ENCODE peak calls at places on chromosomes 4 and X, in seven cellular contexts. One of them, this sample, is unnamed.

GRCh38 chrX:95885074-95885473 is 799.6 kb upstream of the DIAPH2 start:
- DNase-seq in endothelial cell of umbilical vein: peak; percentile 90
- DNase-seq in upper lobe of right lung: no peak
- DNase-seq in psoas muscle: no peak
- DNase-seq in left ventricle myocardium inferior: no peak
- DNase-seq in suprapubic skin: no peak
- DNase-seq in heart left ventricle: no peak
- DNase-seq in this sample: no peak

GRCh38 chr4:139656614-139657486 is 8.8 kb upstream of the MGST2 start:
- DNase-seq in endothelial cell of umbilical vein: peak; percentile 76
- DNase-seq in upper lobe of right lung: peak; percentile 68
- DNase-seq in psoas muscle: peak; percentile 41
- DNase-seq in left ventricle myocardium inferior: peak; percentile 30
- DNase-seq in suprapubic skin: no peak
- DNase-seq in heart left ventricle: peak; percentile 55
- DNase-seq in this sample: no peak

GRCh38 chr4:40334591-40335507 is at the start of gene CHRNA9:
- DNase-seq in endothelial cell of umbilical vein: no peak
- DNase-seq in upper lobe of right lung: no peak
- DNase-seq in psoas muscle: no peak
- DNase-seq in left ventricle myocardium inferior: no peak
- DNase-seq in suprapubic skin: no peak
- DNase-seq in heart left ventricle: no peak
- DNase-seq in this sample: no peak

GRCh38 chr4:165692082-165692481 is 181.0 kb upstream of the TLL1 start:
- DNase-seq in endothelial cell of umbilical vein: peak; percentile 38
- DNase-seq in upper lobe of right lung: no peak
- DNase-seq in psoas muscle: no peak
- DNase-seq in left ventricle myocardium inferior: no peak
- DNase-seq in suprapubic skin: no peak
- DNase-seq in heart left ventricle: no peak
- DNase-seq in this sample: no peak

GRCh38 chr4:68865178-68865638 is 49.4 kb downstream of the UGT2B10 start:
- DNase-seq in endothelial cell of umbilical vein: no peak
- DNase-seq in upper lobe of right lung: no peak
- DNase-seq in psoas muscle: no peak
- DNase-seq in left ventricle myocardium inferior: no peak
- DNase-seq in suprapubic skin: no peak
- DNase-seq in heart left ventricle: no peak
- DNase-seq in this sample: no peak

GRCh38 chrX:154819771-154820341 is 14.6 kb upstream of the MPP1 start:
- DNase-seq in endothelial cell of umbilical vein: no peak
- DNase-seq in upper lobe of right lung: no peak
- DNase-seq in psoas muscle: no peak
- DNase-seq in left ventricle myocardium inferior: no peak
- DNase-seq in suprapubic skin: no peak
- DNase-seq in heart left ventricle: no peak
- DNase-seq in this sample: no peak

GRCh38 chr4:36587909-36588472 is 306.6 kb downstream of the DTHD1 start:
- DNase-seq in endothelial cell of umbilical vein: no peak
- DNase-seq in upper lobe of right lung: no peak
- DNase-seq in psoas muscle: no peak
- DNase-seq in left ventricle myocardium inferior: no peak
- DNase-seq in suprapubic skin: no peak
- DNase-seq in heart left ventricle: no peak
- DNase-seq in this sample: no peak

GRCh38 chr4:183291070-183291469 is 29.0 kb downstream of the CLDN22 start:
- DNase-seq in endothelial cell of umbilical vein: no peak
- DNase-seq in upper lobe of right lung: no peak
- DNase-seq in psoas muscle: no peak
- DNase-seq in left ventricle myocardium inferior: no peak
- DNase-seq in suprapubic skin: no peak
- DNase-seq in heart left ventricle: no peak
- DNase-seq in this sample: no peak

GRCh38 chrX:150504399-150505186 is 63.8 kb upstream of the MTM1 start:
- DNase-seq in endothelial cell of umbilical vein: peak; percentile 77
- DNase-seq in upper lobe of right lung: no peak
- DNase-seq in psoas muscle: no peak
- DNase-seq in left ventricle myocardium inferior: no peak
- DNase-seq in suprapubic skin: no peak
- DNase-seq in heart left ventricle: no peak
- DNase-seq in this sample: no peak

GRCh38 chr4:147825451-147826287 is 93.8 kb downstream of the ARHGAP10 start:
- DNase-seq in endothelial cell of umbilical vein: peak; percentile 67
- DNase-seq in upper lobe of right lung: no peak
- DNase-seq in psoas muscle: peak; percentile 43
- DNase-seq in left ventricle myocardium inferior: peak; percentile 68
- DNase-seq in suprapubic skin: no peak
- DNase-seq in heart left ventricle: peak; percentile 71
- DNase-seq in this sample: peak; percentile 88
- TF ChIP-seq CTCF in endothelial cell of umbilical vein: no peak
- TF ChIP-seq CTCF in upper lobe of right lung: no peak
- TF ChIP-seq CTCF in psoas muscle: no peak
- TF ChIP-seq CTCF in left ventricle myocardium inferior: no peak
- TF ChIP-seq CTCF in suprapubic skin: no peak
- TF ChIP-seq CTCF in heart left ventricle: no peak
- TF ChIP-seq CTCF in this sample: no peak

GRCh38 chr4:98733601-98734000 is 75.2 kb upstream of the TSPAN5 start:
- DNase-seq in endothelial cell of umbilical vein: no peak
- DNase-seq in upper lobe of right lung: no peak
- DNase-seq in psoas muscle: no peak
- DNase-seq in left ventricle myocardium inferior: no peak
- DNase-seq in suprapubic skin: no peak
- DNase-seq in heart left ventricle: no peak
- DNase-seq in this sample: no peak

GRCh38 chr4:98728433-98728832 is 70.0 kb upstream of the TSPAN5 start:
- DNase-seq in endothelial cell of umbilical vein: peak; percentile 96
- DNase-seq in upper lobe of right lung: no peak
- DNase-seq in psoas muscle: no peak
- DNase-seq in left ventricle myocardium inferior: no peak
- DNase-seq in suprapubic skin: no peak
- DNase-seq in heart left ventricle: no peak
- DNase-seq in this sample: no peak

GRCh38 chr4:98728871-98729270 is 70.5 kb upstream of the TSPAN5 start:
- DNase-seq in endothelial cell of umbilical vein: no peak
- DNase-seq in upper lobe of right lung: no peak
- DNase-seq in psoas muscle: no peak
- DNase-seq in left ventricle myocardium inferior: no peak
- DNase-seq in suprapubic skin: no peak
- DNase-seq in heart left ventricle: no peak
- DNase-seq in this sample: no peak
- H3K4me3 ChIP-seq in endothelial cell of umbilical vein: no peak overlapping the region
- H3K4me3 ChIP-seq in upper lobe of right lung: no peak overlapping the region
- H3K4me3 ChIP-seq in psoas muscle: no peak overlapping the region
- H3K4me3 ChIP-seq in left ventricle myocardium inferior: no peak overlapping the region
- H3K4me3 ChIP-seq in suprapubic skin: no peak overlapping the region
- H3K4me3 ChIP-seq in heart left ventricle: no peak overlapping the region
- H3K4me3 ChIP-seq in this sample: no peak overlapping the region

DNA sequence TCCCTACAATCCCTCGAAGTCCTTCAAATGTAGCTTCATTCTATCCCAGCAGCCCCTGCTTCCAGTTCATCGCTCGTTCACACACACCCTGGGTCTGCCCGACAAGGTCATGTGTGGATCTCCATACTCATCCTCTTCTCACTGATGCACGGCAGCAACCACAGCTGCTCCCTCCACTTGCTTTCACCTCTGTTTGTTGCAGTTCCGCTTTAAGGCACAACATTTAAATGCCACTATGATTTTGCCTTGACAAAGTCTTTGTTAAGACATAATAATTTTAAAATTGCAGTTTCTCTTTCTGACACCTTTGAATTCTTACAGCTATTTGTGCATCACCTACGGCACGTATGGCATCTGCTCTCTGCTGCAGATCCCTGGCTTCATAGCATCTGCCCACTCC is 1.8 kb downstream of the ODAPH start:
- DNase-seq in endothelial cell of umbilical vein: no peak
- DNase-seq in upper lobe of right lung: no peak
- DNase-seq in psoas muscle: no peak
- DNase-seq in left ventricle myocardium inferior: no peak
- DNase-seq in suprapubic skin: no peak
- DNase-seq in heart left ventricle: no peak
- DNase-seq in this sample: no peak
- H3K36me3 ChIP-seq in endothelial cell of umbilical vein: no peaks in the 10 kb centered on the region
- H3K36me3 ChIP-seq in upper lobe of right lung: no peaks in the 10 kb centered on the region
- H3K36me3 ChIP-seq in psoas muscle: no peaks in the 10 kb centered on the region
- H3K36me3 ChIP-seq in left ventricle myocardium inferior: no peaks in the 10 kb centered on the region
- H3K36me3 ChIP-seq in suprapubic skin: no peaks in the 10 kb centered on the region
- H3K36me3 ChIP-seq in heart left ventricle: no peaks in the 10 kb centered on the region
- H3K36me3 ChIP-seq in this sample: no peaks in the 10 kb centered on the region

GRCh38 chr4:122450847-122451246 is 5.7 kb downstream of the IL2 start:
- DNase-seq in endothelial cell of umbilical vein: no peak
- DNase-seq in upper lobe of right lung: no peak
- DNase-seq in psoas muscle: no peak
- DNase-seq in left ventricle myocardium inferior: no peak
- DNase-seq in suprapubic skin: no peak
- DNase-seq in heart left ventricle: no peak
- DNase-seq in this sample: no peak
- TF ChIP-seq CTCF in endothelial cell of umbilical vein: peak; percentile 8
- TF ChIP-seq CTCF in upper lobe of right lung: peak; percentile 10
- TF ChIP-seq CTCF in psoas muscle: no peak
- TF ChIP-seq CTCF in left ventricle myocardium inferior: no peak
- TF ChIP-seq CTCF in suprapubic skin: no peak
- TF ChIP-seq CTCF in heart left ventricle: no peak
- TF ChIP-seq CTCF in this sample: no peak

This sample was measured in pancreas.